ENCODE peak calls at places on chromosomes 13 and 19, in nine cellular contexts. Y, U, R, B, L, N, D, P and Q are unnamed samples.

GRCh38 chr13:95204231-95204765 is 97.0 kb downstream of the ABCC4 start:
- DNase-seq in Y (no peak), U (no peak), R (no peak), B (no peak), L (no peak), N (no peak), D (no peak), P (no peak), Q (no peak)

GRCh38 chr19:10299545-10300458 is 9.8 kb downstream of the ZGLP1 start:
- DNase-seq in Y (no peak), U (no peak), R (no peak), B (no peak), L (no peak), N (no peak), D (no peak), P (peak; percentile 71), Q (no peak)

GRCh38 chr13:50697746-50698526 is 145.6 kb downstream of the DLEU7 start:
- DNase-seq in Y (no peak), U (no peak), R (no peak), B (no peak), L (peak; percentile 33), N (no peak), D (no peak), P (no peak), Q (no peak)

GRCh38 chr13:44385847-44386246 is 12.2 kb downstream of the SERP2 start:
- DNase-seq in Y (no peak), U (no peak), R (no peak), B (no peak), L (no peak), N (no peak), D (no peak), P (no peak), Q (no peak)

GRCh38 chr19:33998739-33999345 is 173.5 kb upstream of the LSM14A start:
- DNase-seq in Y (no peak), U (no peak), R (no peak), B (no peak), L (no peak), N (no peak), D (no peak), P (no peak), Q (no peak)

GRCh38 chr13:46170687-46171086 is 11.3 kb downstream of the LCP1 start:
- DNase-seq in Y (no peak), U (no peak), R (peak; percentile 44), B (no peak), L (no peak), N (no peak), D (no peak), P (no peak), Q (no peak)

GRCh38 chr19:11233073-11233472 is 6.3 kb upstream of the ANGPTL8 start:
- DNase-seq in Y (no peak), U (no peak), R (no peak), B (no peak), L (no peak), N (no peak), D (no peak), P (no peak), Q (no peak)

GRCh38 chr13:80100636-80101035 is 240.3 kb downstream of the SPRY2 start:
- DNase-seq in Y (peak; percentile 53), U (no peak), R (no peak), B (no peak), L (no peak), N (no peak), D (no peak), P (no peak), Q (no peak)

GRCh38 chr19:7685546-7686445 is 5.2 kb downstream of the TRAPPC5 start:
- DNase-seq in Y (no peak), U (no peak), R (no peak), B (no peak), L (no peak), N (no peak), D (no peak), P (no peak), Q (no peak)

GRCh38 chr13:21117104-21117809 is 55.9 kb upstream of the LATS2 start:
- DNase-seq in Y (no peak), U (no peak), R (no peak), B (no peak), L (no peak), N (no peak), D (no peak), P (no peak), Q (no peak)

GRCh38 chr13:111187879-111188643 is 73.0 kb downstream of the ARHGEF7 start:
- DNase-seq in Y (peak; percentile 67), U (no peak), R (no peak), B (no peak), L (peak; percentile 58), N (no peak), D (no peak), P (no peak), Q (no peak)

GRCh38 chr13:37492061-37492460 is 106.5 kb downstream of the POSTN start:
- DNase-seq in Y (peak; percentile 26), U (no peak), R (no peak), B (no peak), L (no peak), N (no peak), D (no peak), P (no peak), Q (no peak)

GRCh38 chr19:52070496-52070895 is 21.9 kb upstream of the ZNF432 start:
- DNase-seq in Y (peak; percentile 44), U (no peak), R (no peak), B (no peak), L (no peak), N (no peak), D (no peak), P (no peak), Q (no peak)

GRCh38 chr13:33079960-33080359 is 63.7 kb downstream of the KL start:
- DNase-seq in Y (no peak), U (no peak), R (no peak), B (no peak), L (no peak), N (no peak), D (no peak), P (no peak), Q (no peak)

DNA sequence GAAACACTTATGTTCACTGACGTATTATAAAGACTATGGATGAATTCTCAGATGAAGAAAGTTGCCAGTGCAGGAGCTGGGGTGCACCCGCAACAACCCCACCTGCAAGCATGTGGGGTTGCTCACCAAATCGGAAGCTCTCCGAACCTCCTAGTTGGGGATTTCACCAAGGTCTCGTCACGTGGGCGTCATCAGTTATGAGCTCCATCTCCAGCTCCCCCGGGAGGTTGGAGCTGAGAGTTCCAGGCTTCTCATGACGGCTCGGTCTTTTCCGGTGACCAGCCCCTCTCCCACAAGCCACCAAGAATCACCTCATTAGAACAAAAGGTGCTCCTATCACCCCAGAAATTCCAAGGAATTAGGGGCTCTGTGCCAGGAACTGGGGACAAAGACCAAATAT is 46.1 kb upstream of the TUBGCP3 start:
- DNase-seq in Y (no peak), U (no peak), R (no peak), B (no peak), L (no peak), N (peak; percentile 13), D (no peak), P (no peak), Q (no peak)
- H3K27me3 ChIP-seq in Y (peaks cover 47% of the 10 kb centered on the region), U (peaks cover 57% of the 10 kb centered on the region), R (no peaks in the 10 kb centered on the region), B (peaks cover 26% of the 10 kb centered on the region), L (peaks cover 5% of the 10 kb centered on the region), N (peaks cover 3% of the 10 kb centered on the region), D (no peaks in the 10 kb centered on the region), P (peaks cover 7% of the 10 kb centered on the region), Q (no peaks in the 10 kb centered on the region)

GRCh38 chr19:35710784-35711723 is 6.7 kb downstream of the ZBTB32 start:
- DNase-seq in Y (no peak), U (no peak), R (no peak), B (no peak), L (no peak), N (no peak), D (no peak), P (no peak), Q (no peak)

GRCh38 chr19:35713904-35714440 is 3.8 kb upstream of the KMT2B start:
- DNase-seq in Y (no peak), U (no peak), R (no peak), B (no peak), L (no peak), N (no peak), D (no peak), P (no peak), Q (no peak)

GRCh38 chr19:35714601-35715354 is 3.0 kb upstream of the KMT2B start:
- DNase-seq in Y (no peak), U (no peak), R (peak; percentile 68), B (no peak), L (no peak), N (no peak), D (no peak), P (no peak), Q (no peak)

GRCh38 chr19:35712529-35712909 is 5.3 kb upstream of the KMT2B start:
- DNase-seq in Y (no peak), U (no peak), R (no peak), B (no peak), L (no peak), N (no peak), D (no peak), P (no peak), Q (no peak)

GRCh38 chr19:35712910-35713845 is 4.6 kb upstream of the KMT2B start:
- DNase-seq in Y (no peak), U (no peak), R (peak; percentile 32), B (no peak), L (peak; percentile 2), N (no peak), D (no peak), P (no peak), Q (no peak)
- H3K4me3 ChIP-seq in Y (no peak overlapping the region), U (no peak overlapping the region), R (no peak overlapping the region), B (no peak overlapping the region), L (no peak overlapping the region), N (no peak overlapping the region), D (no peak overlapping the region), P (no peak overlapping the region), Q (no peak overlapping the region)

GRCh38 chr13:109610517-109610916 is 175.9 kb downstream of the IRS2 start:
- DNase-seq in Y (no peak), U (no peak), R (peak; percentile 60), B (no peak), L (peak; percentile 28), N (peak; percentile 73), D (no peak), P (no peak), Q (peak; percentile 50)
- TF ChIP-seq CTCF in Y (peak; percentile 30), U (peak; percentile 25), R (peak; percentile 48), B (peak; percentile 14), L (peak; percentile 19), N (peak; percentile 45), D (no peak), P (no peak), Q (peak; percentile 20)

DNA sequence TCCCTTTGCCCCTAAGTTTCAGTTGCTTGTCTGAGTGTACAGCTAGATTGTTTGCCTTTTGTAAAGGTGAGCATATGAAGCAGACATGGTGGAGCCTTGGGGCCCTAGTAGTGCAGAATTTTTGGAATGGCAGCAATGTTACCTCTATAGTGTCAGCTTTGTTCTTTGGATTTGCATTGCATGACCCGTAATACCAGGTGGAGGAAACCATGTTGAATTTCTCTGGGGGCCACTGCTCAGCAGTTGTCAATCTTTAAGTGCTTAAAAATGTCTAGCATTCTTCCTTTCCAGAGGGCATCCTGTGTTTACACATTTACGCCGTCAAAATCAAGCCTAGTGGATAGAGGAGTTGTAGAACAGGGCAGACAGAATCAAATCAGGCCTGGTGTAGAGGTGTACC is 303.3 kb downstream of the ATP8A2 start:
- DNase-seq in Y (no peak), U (no peak), R (peak; percentile 12), B (no peak), L (no peak), N (no peak), D (no peak), P (no peak), Q (peak; percentile 45)
- H3K27me3 ChIP-seq in Y (no peaks in the 10 kb centered on the region), U (no peaks in the 10 kb centered on the region), R (peaks cover 20% of the 10 kb centered on the region), B (no peaks in the 10 kb centered on the region), L (no peaks in the 10 kb centered on the region), N (no peaks in the 10 kb centered on the region), D (no peaks in the 10 kb centered on the region), P (no peaks in the 10 kb centered on the region), Q (no peaks in the 10 kb centered on the region)